ENCODE peak calls at places on chromosomes 2 and 18, in nine cellular contexts. One of them, this sample, is unnamed.

GRCh38 chr2:157785200-157785599 is 90.9 kb downstream of the ACVR1 start:
- DNase-seq in AG09309: no peak
- DNase-seq in HT1080: no peak
- DNase-seq in NCI-H2081: peak; percentile 42
- DNase-seq in DMS153: no peak
- DNase-seq in choroid plexus epithelial cell: peak; percentile 45
- DNase-seq in bronchial epithelial cell: peak; percentile 65
- DNase-seq in sigmoid colon: no peak
- DNase-seq in tibial artery: no peak
- DNase-seq in this sample: peak; percentile 43

GRCh38 chr18:6807504-6808257 is 78.2 kb downstream of the ARHGAP28 start:
- DNase-seq in AG09309: no peak
- DNase-seq in HT1080: no peak
- DNase-seq in NCI-H2081: peak; percentile 21
- DNase-seq in DMS153: peak; percentile 1
- DNase-seq in choroid plexus epithelial cell: peak; percentile 23
- DNase-seq in bronchial epithelial cell: no peak
- DNase-seq in sigmoid colon: no peak
- DNase-seq in tibial artery: no peak
- DNase-seq in this sample: peak; percentile 22

GRCh38 chr2:231666171-231667095 is 41.9 kb upstream of the PTMA start:
- DNase-seq in AG09309: peak; percentile 61
- DNase-seq in HT1080: peak; percentile 92
- DNase-seq in NCI-H2081: peak; percentile 78
- DNase-seq in DMS153: peak; percentile 95
- DNase-seq in choroid plexus epithelial cell: peak; percentile 91
- DNase-seq in bronchial epithelial cell: peak; percentile 59
- DNase-seq in sigmoid colon: peak; percentile 99
- DNase-seq in tibial artery: peak; percentile 98
- DNase-seq in this sample: peak; percentile 91

GRCh38 chr2:79370976-79371550 is 141.8 kb upstream of the CTNNA2 start:
- DNase-seq in AG09309: no peak
- DNase-seq in HT1080: no peak
- DNase-seq in NCI-H2081: no peak
- DNase-seq in DMS153: no peak
- DNase-seq in choroid plexus epithelial cell: no peak
- DNase-seq in bronchial epithelial cell: no peak
- DNase-seq in sigmoid colon: no peak
- DNase-seq in tibial artery: no peak
- DNase-seq in this sample: no peak

GRCh38 chr2:71460595-71461303 is 7.4 kb downstream of the DYSF start:
- DNase-seq in AG09309: no peak
- DNase-seq in HT1080: peak; percentile 37
- DNase-seq in NCI-H2081: no peak
- DNase-seq in DMS153: no peak
- DNase-seq in choroid plexus epithelial cell: peak; percentile 58
- DNase-seq in bronchial epithelial cell: no peak
- DNase-seq in sigmoid colon: no peak
- DNase-seq in tibial artery: no peak
- DNase-seq in this sample: no peak

GRCh38 chr2:105744909-105745853 is at the start of gene NCK2:
- DNase-seq in AG09309: no peak
- DNase-seq in HT1080: peak; percentile 17
- DNase-seq in NCI-H2081: no peak
- DNase-seq in DMS153: no peak
- DNase-seq in choroid plexus epithelial cell: peak; percentile 41
- DNase-seq in bronchial epithelial cell: no peak
- DNase-seq in sigmoid colon: no peak
- DNase-seq in tibial artery: no peak
- DNase-seq in this sample: no peak

GRCh38 chr2:131156452-131157149 is 51.5 kb downstream of the PLEKHB2 start:
- DNase-seq in AG09309: no peak
- DNase-seq in HT1080: no peak
- DNase-seq in NCI-H2081: no peak
- DNase-seq in DMS153: no peak
- DNase-seq in choroid plexus epithelial cell: peak; percentile 23
- DNase-seq in bronchial epithelial cell: no peak
- DNase-seq in sigmoid colon: no peak
- DNase-seq in tibial artery: no peak
- DNase-seq in this sample: no peak

GRCh38 chr18:33355756-33356155 is 84.8 kb downstream of the CCDC178 start:
- DNase-seq in AG09309: no peak
- DNase-seq in HT1080: no peak
- DNase-seq in NCI-H2081: no peak
- DNase-seq in DMS153: no peak
- DNase-seq in choroid plexus epithelial cell: no peak
- DNase-seq in bronchial epithelial cell: no peak
- DNase-seq in sigmoid colon: no peak
- DNase-seq in tibial artery: no peak
- DNase-seq in this sample: no peak

GRCh38 chr2:136253288-136254004 is 135.5 kb upstream of the CXCR4 start:
- DNase-seq in AG09309: no peak
- DNase-seq in HT1080: no peak
- DNase-seq in NCI-H2081: no peak
- DNase-seq in DMS153: no peak
- DNase-seq in choroid plexus epithelial cell: no peak
- DNase-seq in bronchial epithelial cell: no peak
- DNase-seq in sigmoid colon: peak; percentile 75
- DNase-seq in tibial artery: peak; percentile 55
- DNase-seq in this sample: no peak

GRCh38 chr2:108614659-108615058 is 80.4 kb downstream of the LIMS1 start:
- DNase-seq in AG09309: no peak
- DNase-seq in HT1080: no peak
- DNase-seq in NCI-H2081: no peak
- DNase-seq in DMS153: no peak
- DNase-seq in choroid plexus epithelial cell: no peak
- DNase-seq in bronchial epithelial cell: peak; percentile 50
- DNase-seq in sigmoid colon: no peak
- DNase-seq in tibial artery: no peak
- DNase-seq in this sample: no peak

GRCh38 chr2:218569038-218569431 is 396 bp downstream of the CNOT9 start:
- DNase-seq in AG09309: peak; percentile 20
- DNase-seq in HT1080: peak; percentile 61
- DNase-seq in NCI-H2081: peak; percentile 42
- DNase-seq in DMS153: no peak
- DNase-seq in choroid plexus epithelial cell: peak; percentile 79
- DNase-seq in bronchial epithelial cell: peak; percentile 49
- DNase-seq in sigmoid colon: peak; percentile 78
- DNase-seq in tibial artery: peak; percentile 27
- DNase-seq in this sample: peak; percentile 5

GRCh38 chr2:69060938-69061501 is 48.0 kb downstream of the ANTXR1 start:
- DNase-seq in AG09309: no peak
- DNase-seq in HT1080: no peak
- DNase-seq in NCI-H2081: no peak
- DNase-seq in DMS153: no peak
- DNase-seq in choroid plexus epithelial cell: no peak
- DNase-seq in bronchial epithelial cell: no peak
- DNase-seq in sigmoid colon: no peak
- DNase-seq in tibial artery: no peak
- DNase-seq in this sample: no peak

GRCh38 chr2:161206491-161207032 is 46.3 kb downstream of the TANK start:
- DNase-seq in AG09309: peak; percentile 7
- DNase-seq in HT1080: no peak
- DNase-seq in NCI-H2081: no peak
- DNase-seq in DMS153: no peak
- DNase-seq in choroid plexus epithelial cell: peak; percentile 49
- DNase-seq in bronchial epithelial cell: no peak
- DNase-seq in sigmoid colon: no peak
- DNase-seq in tibial artery: no peak
- DNase-seq in this sample: no peak

GRCh38 chr2:111231532-111232252 is 111.0 kb downstream of the BCL2L11 start:
- DNase-seq in AG09309: no peak
- DNase-seq in HT1080: no peak
- DNase-seq in NCI-H2081: no peak
- DNase-seq in DMS153: no peak
- DNase-seq in choroid plexus epithelial cell: no peak
- DNase-seq in bronchial epithelial cell: no peak
- DNase-seq in sigmoid colon: no peak
- DNase-seq in tibial artery: no peak
- DNase-seq in this sample: no peak

GRCh38 chr2:64000630-64001381 is 18.4 kb downstream of the VPS54 start:
- DNase-seq in AG09309: no peak
- DNase-seq in HT1080: no peak
- DNase-seq in NCI-H2081: no peak
- DNase-seq in DMS153: no peak
- DNase-seq in choroid plexus epithelial cell: peak; percentile 16
- DNase-seq in bronchial epithelial cell: no peak
- DNase-seq in sigmoid colon: no peak
- DNase-seq in tibial artery: no peak
- DNase-seq in this sample: no peak

GRCh38 chr2:69452687-69453086 is 15.5 kb upstream of the NFU1 start:
- DNase-seq in AG09309: no peak
- DNase-seq in HT1080: no peak
- DNase-seq in NCI-H2081: no peak
- DNase-seq in DMS153: no peak
- DNase-seq in choroid plexus epithelial cell: no peak
- DNase-seq in bronchial epithelial cell: no peak
- DNase-seq in sigmoid colon: no peak
- DNase-seq in tibial artery: no peak
- DNase-seq in this sample: no peak

GRCh38 chr2:72115361-72116080 is 32.1 kb downstream of the CYP26B1 start:
- DNase-seq in AG09309: peak; percentile 70
- DNase-seq in HT1080: peak; percentile 98
- DNase-seq in NCI-H2081: no peak
- DNase-seq in DMS153: no peak
- DNase-seq in choroid plexus epithelial cell: peak; percentile 83
- DNase-seq in bronchial epithelial cell: peak; percentile 96
- DNase-seq in sigmoid colon: peak; percentile 62
- DNase-seq in tibial artery: no peak
- DNase-seq in this sample: peak; percentile 93

GRCh38 chr18:75538727-75539126 is 111.2 kb upstream of the SMIM21 start:
- DNase-seq in AG09309: peak; percentile 73
- DNase-seq in HT1080: no peak
- DNase-seq in NCI-H2081: no peak
- DNase-seq in DMS153: no peak
- DNase-seq in choroid plexus epithelial cell: peak; percentile 25
- DNase-seq in bronchial epithelial cell: peak; percentile 1
- DNase-seq in sigmoid colon: no peak
- DNase-seq in tibial artery: no peak
- DNase-seq in this sample: no peak

GRCh38 chr18:37457337-37457736 is 108.3 kb downstream of the CELF4 start:
- DNase-seq in AG09309: no peak
- DNase-seq in HT1080: no peak
- DNase-seq in NCI-H2081: no peak
- DNase-seq in DMS153: no peak
- DNase-seq in choroid plexus epithelial cell: no peak
- DNase-seq in bronchial epithelial cell: no peak
- DNase-seq in sigmoid colon: no peak
- DNase-seq in tibial artery: no peak
- DNase-seq in this sample: no peak

GRCh38 chr2:19818039-19818438 is 83.7 kb downstream of the TTC32 start:
- DNase-seq in AG09309: no peak
- DNase-seq in HT1080: no peak
- DNase-seq in NCI-H2081: no peak
- DNase-seq in DMS153: no peak
- DNase-seq in choroid plexus epithelial cell: no peak
- DNase-seq in bronchial epithelial cell: no peak
- DNase-seq in sigmoid colon: no peak
- DNase-seq in tibial artery: no peak
- DNase-seq in this sample: no peak

This sample was measured in H4.